ENCODE peak calls at places on chromosome 20, in four cellular contexts. One of them, this sample, is unnamed.

GRCh38 chr20:62753626-62754025 is 42.6 kb upstream of the MRGBP start:
- DNase-seq in HepG2: no peak
- DNase-seq in choroid plexus epithelial cell: no peak
- DNase-seq in psoas muscle: peak; percentile 24
- DNase-seq in this sample: no peak

GRCh38 chr20:38109657-38110524 is 55.2 kb downstream of the TGM2 start:
- DNase-seq in HepG2: peak; percentile 99
- DNase-seq in choroid plexus epithelial cell: peak; percentile 97
- DNase-seq in psoas muscle: peak; percentile 86
- DNase-seq in this sample: peak; percentile 90

GRCh38 chr20:23623666-23624065 is 14.1 kb downstream of the CST3 start:
- DNase-seq in HepG2: no peak
- DNase-seq in choroid plexus epithelial cell: no peak
- DNase-seq in psoas muscle: no peak
- DNase-seq in this sample: no peak

GRCh38 chr20:9506964-9507369 is 7.4 kb upstream of the LAMP5 start:
- DNase-seq in HepG2: no peak
- DNase-seq in choroid plexus epithelial cell: no peak
- DNase-seq in psoas muscle: peak; percentile 44
- DNase-seq in this sample: no peak

GRCh38 chr20:36271639-36272546 is 34.2 kb upstream of the DLGAP4 start:
- DNase-seq in HepG2: no peak
- DNase-seq in choroid plexus epithelial cell: no peak
- DNase-seq in psoas muscle: peak; percentile 27
- DNase-seq in this sample: no peak

GRCh38 chr20:37920679-37921322 is 17.9 kb downstream of the VSTM2L start:
- DNase-seq in HepG2: no peak
- DNase-seq in choroid plexus epithelial cell: no peak
- DNase-seq in psoas muscle: no peak
- DNase-seq in this sample: no peak

GRCh38 chr20:10268636-10269035 is 50.0 kb downstream of the SNAP25 start:
- DNase-seq in HepG2: no peak
- DNase-seq in choroid plexus epithelial cell: no peak
- DNase-seq in psoas muscle: no peak
- DNase-seq in this sample: no peak

GRCh38 chr20:47620808-47621805 is 119.4 kb downstream of the NCOA3 start:
- DNase-seq in HepG2: peak; percentile 66
- DNase-seq in choroid plexus epithelial cell: peak; percentile 87
- DNase-seq in psoas muscle: no peak
- DNase-seq in this sample: no peak

GRCh38 chr20:5528719-5529256 is 212.0 kb upstream of the PROKR2 start:
- DNase-seq in HepG2: peak; percentile 93
- DNase-seq in choroid plexus epithelial cell: peak; percentile 95
- DNase-seq in psoas muscle: peak; percentile 64
- DNase-seq in this sample: no peak

GRCh38 chr20:44810391-44811149 is at the start of gene RIMS4:
- DNase-seq in HepG2: no peak
- DNase-seq in choroid plexus epithelial cell: no peak
- DNase-seq in psoas muscle: no peak
- DNase-seq in this sample: peak; percentile 12

GRCh38 chr20:32622585-32623468 is 37.7 kb upstream of the NOL4L start:
- DNase-seq in HepG2: no peak
- DNase-seq in choroid plexus epithelial cell: no peak
- DNase-seq in psoas muscle: no peak
- DNase-seq in this sample: no peak

GRCh38 chr20:32623667-32624157 is 38.6 kb upstream of the NOL4L start:
- DNase-seq in HepG2: no peak
- DNase-seq in choroid plexus epithelial cell: no peak
- DNase-seq in psoas muscle: no peak
- DNase-seq in this sample: no peak

GRCh38 chr20:32621914-32622584 is 36.9 kb upstream of the NOL4L start:
- DNase-seq in HepG2: no peak
- DNase-seq in choroid plexus epithelial cell: no peak
- DNase-seq in psoas muscle: no peak
- DNase-seq in this sample: no peak

GRCh38 chr20:32621071-32621913 is 36.2 kb upstream of the NOL4L start:
- DNase-seq in HepG2: no peak
- DNase-seq in choroid plexus epithelial cell: no peak
- DNase-seq in psoas muscle: no peak
- DNase-seq in this sample: no peak

DNA sequence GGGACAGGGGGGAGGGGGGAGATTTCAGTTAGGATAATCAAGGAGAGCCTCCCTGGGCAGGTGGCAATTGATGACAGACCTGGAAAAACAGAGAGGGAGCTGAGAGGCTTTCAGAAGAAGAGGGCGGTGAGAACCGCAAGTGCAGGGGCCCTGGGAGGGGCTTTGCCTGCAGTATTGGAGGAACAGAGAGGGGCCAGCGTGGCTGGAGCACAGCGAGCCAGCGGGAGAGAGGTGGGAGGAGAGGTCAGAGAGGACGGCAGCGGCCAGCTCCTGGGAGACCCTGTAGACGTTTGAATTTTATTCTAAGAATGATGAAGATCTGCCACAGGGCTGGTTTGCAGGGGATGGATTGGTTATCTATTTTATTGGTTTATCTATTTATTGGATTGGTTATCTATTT is 34.5 kb upstream of the NOL4L start:
- DNase-seq in HepG2: no peak
- DNase-seq in choroid plexus epithelial cell: no peak
- DNase-seq in psoas muscle: no peak
- DNase-seq in this sample: no peak
- H3K4me3 ChIP-seq in HepG2: no peak overlapping the region
- H3K4me3 ChIP-seq in choroid plexus epithelial cell: no peak overlapping the region
- H3K4me3 ChIP-seq in psoas muscle: no peak overlapping the region
- H3K4me3 ChIP-seq in this sample: no peak overlapping the region

GRCh38 chr20:25197173-25197869 is 1.8 kb downstream of the ENTPD6 start:
- DNase-seq in HepG2: no peak
- DNase-seq in choroid plexus epithelial cell: no peak
- DNase-seq in psoas muscle: no peak
- DNase-seq in this sample: no peak

GRCh38 chr20:25195962-25196700 is 619 bp downstream of the ENTPD6 start:
- DNase-seq in HepG2: peak; percentile 42
- DNase-seq in choroid plexus epithelial cell: no peak
- DNase-seq in psoas muscle: peak; percentile 77
- DNase-seq in this sample: no peak

GRCh38 chr20:25194333-25194972 is 1.1 kb upstream of the ENTPD6 start:
- DNase-seq in HepG2: no peak
- DNase-seq in choroid plexus epithelial cell: no peak
- DNase-seq in psoas muscle: no peak
- DNase-seq in this sample: no peak

GRCh38 chr20:25196701-25197120 is 1.2 kb downstream of the ENTPD6 start:
- DNase-seq in HepG2: no peak
- DNase-seq in choroid plexus epithelial cell: no peak
- DNase-seq in psoas muscle: no peak
- DNase-seq in this sample: no peak

DNA sequence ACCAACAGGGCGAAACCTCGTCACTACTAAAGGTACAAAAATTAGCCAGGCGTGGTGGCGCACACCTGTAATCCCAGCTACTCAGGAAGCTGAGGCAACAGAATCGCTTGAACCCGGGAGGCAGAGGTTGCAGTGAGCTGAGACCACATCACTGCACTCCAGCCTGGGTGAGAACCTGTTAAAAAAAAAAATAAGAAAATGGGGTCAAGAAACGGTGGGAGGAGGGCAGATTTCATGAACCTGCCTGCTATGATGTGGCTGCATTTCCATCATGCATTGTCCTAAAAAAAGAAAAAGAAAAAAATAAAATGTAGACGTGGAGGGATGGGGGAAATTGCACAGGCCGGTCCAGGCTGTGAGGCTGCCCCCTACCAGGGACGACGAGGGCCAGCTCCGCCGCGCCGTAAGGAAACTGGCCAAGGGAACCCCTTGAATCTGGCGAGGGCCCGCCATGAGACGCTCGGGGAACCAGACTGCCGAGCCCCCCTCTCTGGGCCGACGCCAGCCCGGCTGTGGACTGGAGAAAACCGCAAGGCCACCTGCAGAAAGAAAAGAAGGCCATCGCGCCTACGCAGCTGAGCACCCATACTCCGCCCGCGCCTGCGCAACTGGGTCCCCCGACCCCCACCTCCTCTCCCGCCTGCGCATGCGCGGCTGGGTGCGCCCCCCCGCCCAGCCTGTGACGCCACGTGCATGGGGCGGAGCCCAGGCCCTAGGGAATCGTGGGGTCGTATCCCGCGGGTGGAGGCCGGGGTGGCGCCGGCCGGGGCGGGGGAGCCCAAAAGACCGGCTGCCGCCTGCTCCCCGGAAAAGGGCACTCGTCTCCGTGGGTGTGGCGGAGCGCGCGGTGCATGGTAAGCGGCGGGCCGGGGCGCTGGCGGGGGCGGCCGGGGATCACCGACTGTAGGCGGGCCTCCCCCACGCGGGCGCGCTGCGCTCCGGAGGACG is at the start of gene ENTPD6:
- DNase-seq in HepG2: peak; percentile 90
- DNase-seq in choroid plexus epithelial cell: peak; percentile 89
- DNase-seq in psoas muscle: peak; percentile 96
- DNase-seq in this sample: peak; percentile 94
- TF ChIP-seq CTCF in HepG2: peak; percentile 71
- TF ChIP-seq CTCF in choroid plexus epithelial cell: peak; percentile 56
- TF ChIP-seq CTCF in psoas muscle: no peak
- TF ChIP-seq CTCF in this sample: no peak

DNA sequence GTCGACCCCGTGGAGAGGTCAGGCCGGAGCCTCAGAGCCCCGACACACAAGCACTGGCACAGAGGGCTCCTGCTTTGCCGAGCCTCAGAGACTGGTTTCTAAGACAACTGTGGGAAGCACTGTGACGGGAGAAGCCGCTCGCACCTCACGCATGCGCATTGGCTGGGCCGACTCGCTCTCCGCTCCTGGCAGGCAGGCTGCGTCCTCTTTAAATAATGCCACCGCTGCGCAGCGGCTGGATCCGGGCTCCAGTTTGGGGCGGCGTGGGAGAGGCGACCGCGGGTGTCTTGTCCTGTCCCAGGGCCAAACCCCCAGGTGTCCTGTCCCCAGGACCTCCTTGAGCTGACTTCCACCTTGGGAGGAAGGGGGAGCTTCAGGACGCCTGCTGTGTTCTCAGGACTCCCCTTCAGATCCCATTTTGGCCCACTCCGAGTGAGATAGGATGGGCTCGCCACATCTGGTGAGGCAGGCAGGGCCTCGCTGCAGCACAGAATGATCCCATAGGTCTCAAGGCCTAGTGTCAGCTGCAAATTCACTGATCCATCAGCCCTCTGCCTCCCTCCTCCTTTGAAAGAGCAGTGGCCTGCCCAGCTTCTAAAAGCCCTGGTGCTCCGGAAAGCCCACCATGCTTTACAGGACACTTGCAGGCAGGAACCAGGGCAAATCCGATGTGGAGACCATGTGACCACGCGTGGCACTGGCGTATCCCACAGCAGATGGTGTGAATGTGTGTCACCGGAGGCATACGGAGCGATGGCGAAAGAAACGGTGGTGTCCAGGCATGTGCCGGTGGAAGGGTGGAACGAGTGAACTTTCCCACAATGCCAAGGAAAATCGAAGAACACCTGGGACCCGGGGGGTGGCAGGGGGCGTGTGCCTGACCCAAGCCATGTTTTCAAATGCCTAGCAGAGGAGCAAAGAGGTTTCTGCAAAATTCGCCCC is 169.3 kb upstream of the ZNF337 start:
- DNase-seq in HepG2: peak; percentile 73
- DNase-seq in choroid plexus epithelial cell: peak; percentile 79
- DNase-seq in psoas muscle: peak; percentile 90
- DNase-seq in this sample: no peak
- H3K4me3 ChIP-seq in HepG2: peak overlapping the region; percentile 47
- H3K4me3 ChIP-seq in choroid plexus epithelial cell: peak overlapping the region; percentile 41
- H3K4me3 ChIP-seq in psoas muscle: peak overlapping the region; percentile 68
- H3K4me3 ChIP-seq in this sample: peak overlapping the region; percentile 63

DNA sequence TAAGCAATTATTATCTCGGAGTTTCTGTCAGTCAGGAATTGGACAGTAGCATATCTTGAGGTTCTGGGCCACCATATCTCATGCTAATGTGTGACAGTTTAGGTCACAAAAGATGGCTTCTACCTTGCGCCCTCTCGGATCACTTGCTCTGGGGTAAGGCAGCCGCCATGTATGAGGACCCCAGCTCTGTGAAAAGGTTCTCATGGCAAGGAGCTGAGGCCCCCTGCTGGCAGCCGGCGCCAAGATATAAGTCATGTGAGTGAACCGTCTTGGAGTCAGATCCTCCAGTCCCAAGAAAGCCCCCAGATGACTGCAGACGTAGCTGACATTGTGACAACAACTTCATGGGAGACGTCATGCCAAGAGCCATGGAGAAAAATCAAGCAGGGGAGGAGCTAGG is 670.8 kb downstream of the KIF16B start:
- DNase-seq in HepG2: no peak
- DNase-seq in choroid plexus epithelial cell: no peak
- DNase-seq in psoas muscle: no peak
- DNase-seq in this sample: no peak
- TF ChIP-seq CTCF in HepG2: peak; percentile 41
- TF ChIP-seq CTCF in choroid plexus epithelial cell: peak; percentile 6
- TF ChIP-seq CTCF in psoas muscle: no peak
- TF ChIP-seq CTCF in this sample: no peak

DNA sequence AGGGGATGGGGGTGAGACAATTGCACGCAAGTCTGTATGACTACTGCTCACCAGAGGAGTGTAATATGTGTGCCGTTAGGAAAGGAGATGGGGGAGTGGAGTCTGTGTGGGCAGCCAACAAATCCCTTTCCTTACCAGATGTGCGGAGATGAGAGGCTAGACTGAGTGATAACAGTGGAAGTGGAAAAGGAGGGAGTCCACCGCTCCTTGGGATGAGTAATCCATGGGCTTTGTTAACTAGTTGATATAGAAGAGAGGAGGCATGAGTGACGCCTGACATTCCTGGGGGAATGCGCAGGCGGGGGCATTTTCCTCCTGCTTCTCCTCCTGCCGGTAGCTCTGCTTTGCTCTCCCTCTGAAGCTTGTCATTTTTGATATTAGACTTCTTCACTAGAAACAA is 13.5 kb upstream of the SMIM26 start:
- DNase-seq in HepG2: no peak
- DNase-seq in choroid plexus epithelial cell: no peak
- DNase-seq in psoas muscle: no peak
- DNase-seq in this sample: no peak
- H3K4me3 ChIP-seq in HepG2: no peak overlapping the region
- H3K4me3 ChIP-seq in choroid plexus epithelial cell: no peak overlapping the region
- H3K4me3 ChIP-seq in psoas muscle: no peak overlapping the region
- H3K4me3 ChIP-seq in this sample: no peak overlapping the region

DNA sequence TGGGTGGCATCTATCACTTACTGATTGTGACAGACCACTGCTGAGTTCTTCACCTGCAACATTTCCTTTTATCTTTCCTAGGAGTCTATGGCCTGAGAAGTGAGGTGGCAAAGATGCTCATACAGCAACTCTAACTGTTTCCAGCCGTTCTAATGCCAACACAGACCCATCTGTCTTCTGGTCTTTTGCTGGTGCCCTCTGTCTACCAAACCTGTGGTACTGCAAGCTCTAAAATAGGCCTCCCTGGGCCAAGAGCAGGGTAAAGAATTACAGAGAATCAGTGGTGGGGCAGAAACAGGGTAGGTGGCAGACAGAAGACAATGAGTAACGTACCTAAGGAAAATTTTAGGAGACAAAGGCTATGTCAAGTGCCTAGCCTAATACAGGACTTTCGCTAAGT is 611.0 kb upstream of the FLRT3 start:
- DNase-seq in HepG2: peak; percentile 34
- DNase-seq in choroid plexus epithelial cell: peak; percentile 13
- DNase-seq in psoas muscle: no peak
- DNase-seq in this sample: no peak
- TF ChIP-seq CTCF in HepG2: peak; percentile 44
- TF ChIP-seq CTCF in choroid plexus epithelial cell: peak; percentile 32
- TF ChIP-seq CTCF in psoas muscle: no peak
- TF ChIP-seq CTCF in this sample: no peak

GRCh38 chr20:43507150-43508080 is at the start of gene L3MBTL1:
- DNase-seq in HepG2: peak; percentile 70
- DNase-seq in choroid plexus epithelial cell: peak; percentile 42
- DNase-seq in psoas muscle: peak; percentile 56
- DNase-seq in this sample: no peak
- H3K4me3 ChIP-seq in HepG2: peak within 1 kb of the TSS; percentile 61
- H3K4me3 ChIP-seq in choroid plexus epithelial cell: peak within 1 kb of the TSS; percentile 71
- H3K4me3 ChIP-seq in psoas muscle: peak within 1 kb of the TSS; percentile 69
- H3K4me3 ChIP-seq in this sample: peak within 1 kb of the TSS; percentile 79